ENCODE peak calls at places on chromosomes 3 and 15, in nine cellular contexts. T, Q, Y, L, I, K, F, A and U are unnamed samples.

GRCh38 chr15:89837134-89837829 is 22.6 kb upstream of the ANPEP start:
- DNase-seq in T (no peak), Q (no peak), Y (no peak), L (no peak), I (no peak), K (no peak), F (no peak), A (no peak), U (no peak)

GRCh38 chr3:129651316-129652202 is 45.1 kb upstream of the PLXND1 start:
- DNase-seq in T (no peak), Q (peak), Y (peak), L (no peak), I (peak), K (no peak), F (peak), A (no peak), U (no peak)

GRCh38 chr15:70399204-70399603 is 301.5 kb upstream of the TLE3 start:
- DNase-seq in T (no peak), Q (no peak), Y (no peak), L (no peak), I (no peak), K (no peak), F (no peak), A (no peak), U (no peak)

GRCh38 chr15:93428135-93428534 is 339.1 kb upstream of the RGMA start:
- DNase-seq in T (no peak), Q (no peak), Y (no peak), L (no peak), I (no peak), K (no peak), F (no peak), A (no peak), U (no peak)

GRCh38 chr15:79994651-79995050 is 23.7 kb upstream of the BCL2A1 start:
- DNase-seq in T (no peak), Q (no peak), Y (no peak), L (no peak), I (peak), K (no peak), F (no peak), A (no peak), U (no peak)

GRCh38 chr3:82088749-82089148 is 327.3 kb upstream of the GBE1 start:
- DNase-seq in T (no peak), Q (no peak), Y (no peak), L (no peak), I (no peak), K (no peak), F (no peak), A (no peak), U (peak)

GRCh38 chr3:12875857-12876451 is 34.6 kb upstream of the RPL32 start:
- DNase-seq in T (peak), Q (peak), Y (no peak), L (no peak), I (no peak), K (no peak), F (peak), A (no peak), U (peak)

GRCh38 chr15:101556273-101556672 is 66.8 kb upstream of the PCSK6 start:
- DNase-seq in T (no peak), Q (no peak), Y (no peak), L (no peak), I (no peak), K (no peak), F (no peak), A (no peak), U (no peak)

GRCh38 chr15:68818671-68819450 is 1.8 kb downstream of the ANP32A start:
- DNase-seq in T (peak), Q (peak), Y (no peak), L (peak), I (peak), K (peak), F (peak), A (peak), U (peak)

GRCh38 chr15:75123395-75123794 is 78.3 kb upstream of the C15orf39 start:
- DNase-seq in T (no peak), Q (no peak), Y (peak), L (no peak), I (peak), K (no peak), F (no peak), A (no peak), U (no peak)

GRCh38 chr3:43515970-43516369 is 105.8 kb downstream of the ANO10 start:
- DNase-seq in T (no peak), Q (no peak), Y (no peak), L (no peak), I (no peak), K (no peak), F (no peak), A (no peak), U (no peak)

GRCh38 chr3:5339967-5340535 is 152.5 kb downstream of the EDEM1 start:
- DNase-seq in T (no peak), Q (no peak), Y (no peak), L (no peak), I (no peak), K (no peak), F (peak), A (no peak), U (no peak)

GRCh38 chr3:107240183-107241091 is 136.8 kb upstream of the CCDC54 start:
- DNase-seq in T (peak), Q (peak), Y (peak), L (peak), I (peak), K (peak), F (peak), A (peak), U (peak)

GRCh38 chr3:139288266-139288821 is 55.5 kb upstream of the MRPS22 start:
- DNase-seq in T (peak), Q (no peak), Y (no peak), L (no peak), I (no peak), K (no peak), F (no peak), A (no peak), U (no peak)

GRCh38 chr3:14685204-14685603 is 10.3 kb downstream of the C3orf20 start:
- DNase-seq in T (no peak), Q (no peak), Y (no peak), L (no peak), I (no peak), K (no peak), F (no peak), A (no peak), U (no peak)

GRCh38 chr3:81968628-81969027 is 207.2 kb upstream of the GBE1 start:
- DNase-seq in T (no peak), Q (no peak), Y (no peak), L (no peak), I (no peak), K (no peak), F (no peak), A (no peak), U (no peak)

GRCh38 chr3:61532739-61533500 is 28.5 kb upstream of the PTPRG start:
- DNase-seq in T (no peak), Q (no peak), Y (no peak), L (no peak), I (no peak), K (no peak), F (no peak), A (no peak), U (no peak)

GRCh38 chr3:62493116-62493801 is 119.9 kb upstream of the FEZF2 start:
- DNase-seq in T (no peak), Q (no peak), Y (no peak), L (no peak), I (no peak), K (no peak), F (no peak), A (no peak), U (no peak)

GRCh38 chr3:100032262-100032661 is 82.0 kb downstream of the FILIP1L start:
- DNase-seq in T (no peak), Q (no peak), Y (peak), L (no peak), I (peak), K (no peak), F (no peak), A (no peak), U (peak)

GRCh38 chr3:110946810-110947209 is 124.8 kb upstream of the NECTIN3 start:
- DNase-seq in T (no peak), Q (no peak), Y (no peak), L (no peak), I (no peak), K (no peak), F (no peak), A (no peak), U (no peak)

GRCh38 chr3:112894258-112894657 is 47.6 kb upstream of the CD200R1L start:
- DNase-seq in T (no peak), Q (no peak), Y (no peak), L (no peak), I (peak), K (no peak), F (no peak), A (no peak), U (no peak)

GRCh38 chr15:42498212-42499038 is 3.0 kb downstream of the SNAP23 start:
- DNase-seq in T (no peak), Q (no peak), Y (no peak), L (no peak), I (no peak), K (no peak), F (no peak), A (no peak), U (no peak)

GRCh38 chr3:26406636-26407035 is 215.9 kb upstream of the LRRC3B start:
- DNase-seq in T (no peak), Q (no peak), Y (no peak), L (no peak), I (no peak), K (no peak), F (no peak), A (no peak), U (no peak)

GRCh38 chr15:67127334-67127664 is 61.9 kb downstream of the SMAD3 start:
- DNase-seq in T (no peak), Q (no peak), Y (no peak), L (no peak), I (peak), K (no peak), F (peak), A (no peak), U (no peak)

GRCh38 chr3:125322166-125322565 is 53.0 kb downstream of the ZNF148 start:
- DNase-seq in T (no peak), Q (peak), Y (no peak), L (no peak), I (no peak), K (no peak), F (no peak), A (no peak), U (no peak)

GRCh38 chr3:28590851-28591250 is 242.2 kb upstream of the AZI2 start:
- DNase-seq in T (no peak), Q (no peak), Y (no peak), L (no peak), I (no peak), K (no peak), F (no peak), A (no peak), U (peak)

GRCh38 chr3:182913889-182914288 is 66.4 kb downstream of the DCUN1D1 start:
- DNase-seq in T (no peak), Q (no peak), Y (no peak), L (no peak), I (no peak), K (peak), F (no peak), A (no peak), U (peak)

GRCh38 chr3:194739498-194740284 is 54.0 kb downstream of the FAM43A start:
- DNase-seq in T (no peak), Q (no peak), Y (no peak), L (no peak), I (peak), K (no peak), F (no peak), A (no peak), U (no peak)

GRCh38 chr15:72153269-72153668 is 35.1 kb downstream of the SENP8 start:
- DNase-seq in T (no peak), Q (no peak), Y (no peak), L (no peak), I (no peak), K (no peak), F (no peak), A (no peak), U (no peak)

GRCh38 chr15:55915221-55915620 is 78.2 kb downstream of the NEDD4 start:
- DNase-seq in T (no peak), Q (no peak), Y (no peak), L (no peak), I (no peak), K (no peak), F (no peak), A (no peak), U (no peak)

GRCh38 chr3:119181765-119182164 is 8.4 kb downstream of the UPK1B start:
- DNase-seq in T (no peak), Q (no peak), Y (no peak), L (no peak), I (peak), K (no peak), F (no peak), A (no peak), U (no peak)

GRCh38 chr3:63576826-63577225 is 75.6 kb upstream of the SNTN start:
- DNase-seq in T (no peak), Q (no peak), Y (no peak), L (no peak), I (no peak), K (no peak), F (no peak), A (no peak), U (no peak)

GRCh38 chr15:72902245-72902928 is 118.8 kb upstream of the ADPGK start:
- DNase-seq in T (peak), Q (peak), Y (peak), L (no peak), I (no peak), K (no peak), F (peak), A (no peak), U (no peak)

GRCh38 chr3:161163297-161163696 is 57.8 kb upstream of the NMD3 start:
- DNase-seq in T (no peak), Q (no peak), Y (peak), L (no peak), I (peak), K (no peak), F (no peak), A (no peak), U (no peak)

GRCh38 chr3:128326051-128326823 is 140.5 kb downstream of the DNAJB8 start:
- DNase-seq in T (no peak), Q (peak), Y (no peak), L (no peak), I (no peak), K (no peak), F (no peak), A (no peak), U (no peak)

GRCh38 chr3:38139652-38140051 is 1.2 kb downstream of the MYD88 start:
- DNase-seq in T (no peak), Q (no peak), Y (no peak), L (peak), I (no peak), K (no peak), F (no peak), A (peak), U (no peak)

GRCh38 chr15:88419830-88420229 is 47.4 kb downstream of the MRPL46 start:
- DNase-seq in T (no peak), Q (no peak), Y (no peak), L (no peak), I (peak), K (no peak), F (no peak), A (no peak), U (peak)

GRCh38 chr3:78846688-78847087 is 921.1 kb downstream of the ROBO1 start:
- DNase-seq in T (no peak), Q (no peak), Y (no peak), L (no peak), I (no peak), K (no peak), F (no peak), A (no peak), U (no peak)

GRCh38 chr3:182562274-182562673 is 231.0 kb upstream of the ATP11B start:
- DNase-seq in T (no peak), Q (no peak), Y (no peak), L (no peak), I (no peak), K (no peak), F (no peak), A (no peak), U (no peak)

DNA sequence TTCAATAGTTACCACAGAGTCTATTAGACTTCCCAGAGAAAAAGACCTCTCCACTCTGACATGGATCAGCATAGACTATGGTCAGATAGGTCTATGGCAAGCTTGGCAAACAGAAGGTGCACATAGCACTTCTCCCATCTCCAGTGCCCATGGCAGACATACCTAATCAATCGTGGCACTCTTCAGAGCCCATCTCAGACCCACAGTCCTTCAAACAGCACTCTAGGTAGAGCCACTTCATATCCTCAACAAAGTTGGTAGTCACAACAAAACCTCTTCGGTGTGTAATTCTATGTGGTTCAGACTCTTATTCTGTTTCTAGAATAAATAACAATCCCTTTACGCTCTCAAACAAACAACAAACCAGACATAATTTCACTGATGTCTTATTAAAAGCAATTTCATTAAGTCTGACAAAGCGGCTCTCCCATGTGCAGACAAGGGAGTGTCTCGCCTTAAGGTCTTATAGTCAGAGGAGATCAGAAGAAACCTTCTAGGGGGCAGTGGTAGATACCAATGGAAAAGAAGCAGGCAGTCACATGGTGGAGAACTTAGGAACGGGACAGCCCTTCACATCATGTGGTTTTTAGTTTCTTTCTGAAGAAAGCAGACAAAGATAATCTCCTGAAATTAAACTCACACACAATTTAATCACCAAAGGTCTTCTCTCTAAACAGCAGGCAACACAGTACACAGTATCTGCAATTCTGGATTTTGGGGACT is 483.4 kb downstream of the FOXP1 start:
- DNase-seq in T (no peak), Q (no peak), Y (no peak), L (no peak), I (no peak), K (no peak), F (no peak), A (no peak), U (no peak)
- H3K4me3 ChIP-seq in T (no peak), Q (no peak), Y (no peak), L (no peak), I (no peak), K (no peak), F (no peak), A (no peak), U (no peak)

DNA sequence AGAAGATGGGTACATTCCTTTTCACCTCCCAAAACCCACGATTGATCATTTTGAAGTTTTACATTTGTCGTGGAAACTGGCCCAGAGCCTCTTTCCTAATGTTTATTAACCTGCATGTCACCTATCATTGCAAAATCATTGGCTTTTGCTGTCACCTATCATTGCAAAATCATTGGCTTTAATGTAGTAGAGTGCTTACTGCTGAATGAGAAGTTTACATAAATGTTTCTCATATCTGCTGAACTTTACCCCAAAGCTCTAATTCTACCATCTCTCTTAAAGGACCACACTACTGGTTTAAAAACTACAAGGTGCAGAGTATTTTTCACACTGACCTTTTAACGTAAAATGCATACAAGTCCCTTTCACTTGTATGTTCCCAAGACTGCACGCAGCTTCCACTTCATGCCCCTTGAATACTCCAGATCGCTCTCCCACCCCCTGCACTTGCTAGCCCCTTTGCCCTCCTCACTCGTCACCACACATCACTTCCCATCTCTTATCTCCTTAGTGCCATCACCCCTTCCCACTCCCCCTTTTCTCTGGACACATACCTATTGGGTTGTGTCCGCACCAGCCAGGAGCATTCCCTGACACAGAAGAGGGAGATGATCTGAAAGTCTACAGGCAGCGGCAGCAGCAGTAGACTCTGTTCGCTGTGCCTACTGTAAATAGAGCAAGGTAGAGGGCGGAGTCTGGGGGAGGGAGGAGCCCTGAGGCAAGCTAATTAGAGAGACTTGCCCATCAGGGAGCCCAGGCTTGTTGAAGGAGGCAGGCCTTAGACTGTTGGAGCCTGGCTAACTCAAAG is 30.2 kb upstream of the ATOSA start:
- DNase-seq in T (no peak), Q (no peak), Y (no peak), L (no peak), I (no peak), K (no peak), F (peak), A (no peak), U (peak)
- H3K4me3 ChIP-seq in T (no peak), Q (no peak), Y (no peak), L (no peak), I (no peak), K (no peak), F (no peak), A (no peak), U (peak)

DNA sequence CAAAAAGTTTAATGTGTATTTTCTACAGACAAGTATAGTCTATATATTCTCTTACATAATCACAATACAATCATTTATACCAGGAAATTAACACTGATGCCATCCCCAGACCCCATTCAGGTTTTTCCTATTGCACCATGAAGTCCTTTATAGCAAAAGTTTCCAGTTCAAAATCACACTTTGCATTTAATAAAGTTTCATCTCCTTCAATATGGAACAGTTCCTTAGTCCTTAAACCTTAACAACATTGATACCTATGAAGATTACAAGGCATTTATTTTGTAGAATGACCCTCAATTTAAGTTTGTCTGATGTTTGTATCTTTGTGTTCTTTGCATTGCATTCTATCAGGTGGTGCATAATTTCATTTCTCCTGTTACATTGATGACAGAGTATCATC is 2.0 kb upstream of the SMARCC1 start:
- DNase-seq in T (no peak), Q (no peak), Y (no peak), L (no peak), I (no peak), K (no peak), F (no peak), A (no peak), U (no peak)
- H3K4me3 ChIP-seq in T (no peak), Q (no peak), Y (no peak), L (no peak), I (no peak), K (no peak), F (no peak), A (no peak), U (peak)

GRCh38 chr3:48560648-48561018 is 2.9 kb downstream of the UCN2 start:
- DNase-seq in T (peak), Q (no peak), Y (no peak), L (no peak), I (no peak), K (no peak), F (no peak), A (no peak), U (no peak)
- H3K4me3 ChIP-seq in T (peak), Q (peak), Y (peak), L (no peak), I (no peak), K (no peak), F (no peak), A (no peak), U (peak)

GRCh38 chr3:108393128-108393900 is 97.0 kb downstream of the HHLA2 start:
- DNase-seq in T (no peak), Q (no peak), Y (no peak), L (no peak), I (no peak), K (no peak), F (no peak), A (no peak), U (no peak)

GRCh38 chr3:108394016-108394415 is 97.7 kb downstream of the HHLA2 start:
- DNase-seq in T (no peak), Q (no peak), Y (no peak), L (no peak), I (no peak), K (no peak), F (no peak), A (no peak), U (no peak)

GRCh38 chr3:108391917-108392585 is 95.7 kb downstream of the HHLA2 start:
- DNase-seq in T (no peak), Q (no peak), Y (peak), L (no peak), I (no peak), K (no peak), F (no peak), A (no peak), U (no peak)

GRCh38 chr3:108396336-108396735 is 100.0 kb downstream of the HHLA2 start:
- DNase-seq in T (no peak), Q (no peak), Y (no peak), L (no peak), I (no peak), K (no peak), F (no peak), A (no peak), U (no peak)

GRCh38 chr3:108394563-108394962 is 98.2 kb downstream of the HHLA2 start:
- DNase-seq in T (no peak), Q (no peak), Y (no peak), L (no peak), I (no peak), K (no peak), F (no peak), A (no peak), U (no peak)
- H3K4me3 ChIP-seq in T (no peak), Q (no peak), Y (no peak), L (no peak), I (no peak), K (no peak), F (no peak), A (no peak), U (no peak)